ENCODE peak calls at places on chromosomes 1 and 21, in four cellular contexts. T is ovary, W is endothelial cell of umbilical vein, F is GM12891. J is an unnamed sample.
A peak's percentile ranks its signal among the peaks of the same experiment; 100 is the strongest.

GRCh38 chr1:230878584-230878975 is 10.3 kb upstream of the C1orf198 start:
- DNase-seq in T (no peak), W (no peak), F (no peak), J (no peak)

GRCh38 chr1:58430355-58431335 is 115.9 kb downstream of the OMA1 start:
- DNase-seq in T (no peak), W (no peak), F (no peak), J (no peak)

GRCh38 chr1:100613817-100614559 is 76.0 kb downstream of the GPR88 start:
- DNase-seq in T (no peak), W (no peak), F (no peak), J (no peak)

GRCh38 chr1:40301066-40301465 is 16.0 kb downstream of the COL9A2 start:
- DNase-seq in T (no peak), W (no peak), F (no peak), J (no peak)

GRCh38 chr1:84888753-84889152 is 4.3 kb downstream of the LPAR3 start:
- DNase-seq in T (no peak), W (no peak), F (no peak), J (no peak)

GRCh38 chr21:45892156-45892919 is 89.2 kb upstream of the COL6A1 start:
- DNase-seq in T (no peak), W (no peak), F (no peak), J (no peak)

GRCh38 chr1:37189111-37189510 is 154.8 kb upstream of the GRIK3 start:
- DNase-seq in T (no peak), W (no peak), F (no peak), J (no peak)

GRCh38 chr1:201590474-201590873 is 51.5 kb downstream of the NAV1 start:
- DNase-seq in T (no peak), W (no peak), F (no peak), J (no peak)

GRCh38 chr1:173064011-173064410 is 13.3 kb upstream of the TNFSF18 start:
- DNase-seq in T (no peak), W (peak; percentile 66), F (no peak), J (peak; percentile 33)

GRCh38 chr1:192225713-192226112 is 67.5 kb downstream of the RGS18 start:
- DNase-seq in T (no peak), W (peak; percentile 73), F (no peak), J (no peak)

DNA sequence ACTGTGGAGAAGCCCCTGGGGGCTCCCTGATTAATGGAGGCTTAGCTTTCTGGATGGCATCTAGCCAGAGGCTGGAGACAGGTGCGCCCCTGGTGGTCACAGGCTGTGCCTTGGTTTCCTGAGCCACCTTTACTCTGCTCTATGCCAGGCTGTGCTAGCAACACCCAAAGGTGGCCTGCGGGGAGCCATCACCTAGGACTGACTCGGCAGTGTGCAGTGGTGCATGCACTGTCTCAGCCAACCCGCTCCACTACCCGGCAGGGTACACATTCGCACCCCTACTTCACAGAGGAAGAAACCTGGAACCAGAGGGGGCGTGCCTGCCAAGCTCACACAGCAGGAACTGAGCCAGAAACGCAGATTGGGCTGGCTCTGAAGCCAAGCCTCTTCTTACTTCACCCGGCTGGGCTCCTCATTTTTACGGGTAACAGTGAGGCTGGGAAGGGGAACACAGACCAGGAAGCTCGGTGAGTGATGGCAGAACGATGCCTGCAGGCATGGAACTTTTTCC is 24.8 kb downstream of the PCSK9 start:
- DNase-seq in T (peak; percentile 47), W (no peak), F (no peak), J (peak; percentile 57)
- TF ChIP-seq POLR2A in T (no peak), W (no peak), F (no peak), J (no peak)

GRCh38 chr1:234531181-234532132 is 52.5 kb upstream of the TARBP1 start:
- DNase-seq in T (peak; percentile 83), W (peak; percentile 86), F (no peak), J (peak; percentile 69)
- TF ChIP-seq POLR2A in T (peak; percentile 33), W (no peak), F (no peak), J (peak; percentile 47)

GRCh38 chr1:26531651-26532131 is 2.1 kb downstream of the RPS6KA1 start:
- DNase-seq in T (no peak), W (no peak), F (no peak), J (peak; percentile 59)
- TF ChIP-seq POLR2A in T (no peak), W (no peak), F (no peak), J (no peak)

GRCh38 chr1:91732291-91732953 is 153.5 kb downstream of the TGFBR3 start:
- DNase-seq in T (no peak), W (peak; percentile 32), F (no peak), J (peak; percentile 71)
- TF ChIP-seq POLR2A in T (no peak), W (no peak), F (no peak), J (no peak)

GRCh38 chr21:42495765-42496119 is 282 bp downstream of the RSPH1 start:
- DNase-seq in T (no peak), W (no peak), F (no peak), J (no peak)

GRCh38 chr21:42498012-42498411 is 2.0 kb upstream of the RSPH1 start:
- DNase-seq in T (no peak), W (no peak), F (no peak), J (no peak)

GRCh38 chr21:42496839-42497202 is 797 bp upstream of the RSPH1 start:
- DNase-seq in T (no peak), W (no peak), F (no peak), J (no peak)

GRCh38 chr21:42495027-42495426 is 997 bp downstream of the RSPH1 start:
- DNase-seq in T (no peak), W (no peak), F (no peak), J (no peak)

GRCh38 chr21:42496120-42496838 is at the start of gene RSPH1:
- DNase-seq in T (peak; percentile 100), W (peak; percentile 99), F (peak; percentile 96), J (peak; percentile 100)
- TF ChIP-seq POLR2A in T (peak; percentile 93), W (no peak), F (no peak), J (peak; percentile 95)

DNA sequence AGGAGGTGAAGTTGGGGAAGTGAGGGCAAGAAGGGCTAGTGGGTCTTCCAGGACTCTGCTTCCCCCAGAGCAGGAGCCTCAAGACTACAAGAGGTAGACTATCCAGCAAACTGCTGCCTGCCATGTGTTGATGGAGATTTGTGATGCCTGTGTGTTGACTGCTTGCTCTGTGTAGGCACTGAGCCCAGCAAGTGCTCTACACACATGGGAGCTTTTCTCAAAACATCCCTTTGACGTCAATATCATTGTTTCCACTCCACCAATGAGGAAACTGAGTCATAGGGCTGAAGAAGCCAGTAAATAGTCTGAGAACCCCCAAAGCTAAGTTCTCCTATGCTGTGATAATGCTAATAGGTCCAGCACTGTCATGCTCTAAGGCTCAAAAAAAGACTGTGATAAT is 207.2 kb upstream of the NFIA start:
- DNase-seq in T (no peak), W (peak; percentile 91), F (no peak), J (no peak)
- TF ChIP-seq POLR2A in T (no peak), W (no peak), F (no peak), J (no peak)

GRCh38 chr1:20787775-20788488 is 825 bp upstream of the HP1BP3 start:
- DNase-seq in T (no peak), W (peak; percentile 71), F (no peak), J (no peak)

GRCh38 chr1:20785907-20786309 is 1.2 kb downstream of the HP1BP3 start:
- DNase-seq in T (no peak), W (no peak), F (peak; percentile 8), J (peak; percentile 8)

GRCh38 chr1:20786310-20787099 is 602 bp downstream of the HP1BP3 start:
- DNase-seq in T (peak; percentile 98), W (peak; percentile 96), F (peak; percentile 85), J (peak; percentile 93)

GRCh38 chr1:20788489-20788795 is 1.3 kb upstream of the HP1BP3 start:
- DNase-seq in T (no peak), W (no peak), F (no peak), J (no peak)

GRCh38 chr1:20787100-20787774 is at the start of gene HP1BP3:
- DNase-seq in T (peak; percentile 90), W (peak; percentile 73), F (peak; percentile 68), J (peak; percentile 69)
- TF ChIP-seq POLR2A in T (peak; percentile 67), W (peak; percentile 84), F (peak; percentile 63), J (peak; percentile 33)

GRCh38 chr1:26598890-26599289 is 69.3 kb downstream of the RPS6KA1 start:
- DNase-seq in T (no peak), W (no peak), F (no peak), J (no peak)
- TF ChIP-seq POLR2A in T (no peak), W (no peak), F (no peak), J (no peak)

J was measured in prostate gland.